ENCODE peak calls at places on chromosomes 2 and 18, in six cellular contexts. One of them, this sample, is unnamed.

GRCh38 chr2:46036929-46037328 is 260.3 kb upstream of the EPAS1 start:
- DNase-seq in activated CD8-positive, alpha-beta memory T cell treated with anti-CD3 and anti-CD28 coated beads for 24 hours: no peak
- DNase-seq in activated T-cell treated with anti-CD3 and anti-CD28 coated beads, Interleukin-2, amount 50 U/mL, for 48 hours: no peak
- DNase-seq in GM12865: no peak
- DNase-seq in non-pigmented ciliary epithelial cell: peak; percentile 75
- DNase-seq in left kidney: no peak
- DNase-seq in this sample: no peak

GRCh38 chr2:206435738-206436137 is 7.6 kb upstream of the ADAM23 start:
- DNase-seq in GM12865: no peak
- DNase-seq in non-pigmented ciliary epithelial cell: no peak
- DNase-seq in activated CD8-positive, alpha-beta memory T cell treated with anti-CD3 and anti-CD28 coated beads for 24 hours: no peak
- DNase-seq in left kidney: no peak
- DNase-seq in activated T-cell treated with anti-CD3 and anti-CD28 coated beads, Interleukin-2, amount 50 U/mL, for 48 hours: no peak
- DNase-seq in this sample: no peak

GRCh38 chr18:25538175-25538922 is 186.4 kb upstream of the ZNF521 start:
- DNase-seq in activated T-cell treated with anti-CD3 and anti-CD28 coated beads, Interleukin-2, amount 50 U/mL, for 48 hours: no peak
- DNase-seq in left kidney: no peak
- DNase-seq in non-pigmented ciliary epithelial cell: no peak
- DNase-seq in activated CD8-positive, alpha-beta memory T cell treated with anti-CD3 and anti-CD28 coated beads for 24 hours: no peak
- DNase-seq in GM12865: no peak
- DNase-seq in this sample: no peak

GRCh38 chr2:18623782-18624181 is 34.4 kb upstream of the NT5C1B start:
- DNase-seq in activated CD8-positive, alpha-beta memory T cell treated with anti-CD3 and anti-CD28 coated beads for 24 hours: no peak
- DNase-seq in non-pigmented ciliary epithelial cell: peak; percentile 62
- DNase-seq in left kidney: no peak
- DNase-seq in activated T-cell treated with anti-CD3 and anti-CD28 coated beads, Interleukin-2, amount 50 U/mL, for 48 hours: no peak
- DNase-seq in GM12865: no peak
- DNase-seq in this sample: no peak

GRCh38 chr2:171409436-171409971 is 24.3 kb downstream of the METTL8 start:
- DNase-seq in non-pigmented ciliary epithelial cell: no peak
- DNase-seq in activated CD8-positive, alpha-beta memory T cell treated with anti-CD3 and anti-CD28 coated beads for 24 hours: no peak
- DNase-seq in GM12865: no peak
- DNase-seq in activated T-cell treated with anti-CD3 and anti-CD28 coated beads, Interleukin-2, amount 50 U/mL, for 48 hours: no peak
- DNase-seq in left kidney: peak; percentile 4
- DNase-seq in this sample: no peak

GRCh38 chr2:10357193-10357592 is 54.5 kb downstream of the HPCAL1 start:
- DNase-seq in left kidney: no peak
- DNase-seq in GM12865: no peak
- DNase-seq in activated T-cell treated with anti-CD3 and anti-CD28 coated beads, Interleukin-2, amount 50 U/mL, for 48 hours: no peak
- DNase-seq in non-pigmented ciliary epithelial cell: no peak
- DNase-seq in activated CD8-positive, alpha-beta memory T cell treated with anti-CD3 and anti-CD28 coated beads for 24 hours: no peak
- DNase-seq in this sample: no peak

GRCh38 chr2:3968736-3969135 is 265.4 kb downstream of the DCDC2C start:
- DNase-seq in activated CD8-positive, alpha-beta memory T cell treated with anti-CD3 and anti-CD28 coated beads for 24 hours: no peak
- DNase-seq in non-pigmented ciliary epithelial cell: no peak
- DNase-seq in left kidney: no peak
- DNase-seq in GM12865: no peak
- DNase-seq in activated T-cell treated with anti-CD3 and anti-CD28 coated beads, Interleukin-2, amount 50 U/mL, for 48 hours: no peak
- DNase-seq in this sample: no peak

GRCh38 chr2:233351423-233351822 is 2.9 kb upstream of the DGKD start:
- DNase-seq in non-pigmented ciliary epithelial cell: no peak
- DNase-seq in left kidney: no peak
- DNase-seq in activated T-cell treated with anti-CD3 and anti-CD28 coated beads, Interleukin-2, amount 50 U/mL, for 48 hours: no peak
- DNase-seq in activated CD8-positive, alpha-beta memory T cell treated with anti-CD3 and anti-CD28 coated beads for 24 hours: no peak
- DNase-seq in GM12865: no peak
- DNase-seq in this sample: no peak

GRCh38 chr2:233814063-233814435 is 35.9 kb downstream of the MROH2A start:
- DNase-seq in non-pigmented ciliary epithelial cell: no peak
- DNase-seq in activated T-cell treated with anti-CD3 and anti-CD28 coated beads, Interleukin-2, amount 50 U/mL, for 48 hours: no peak
- DNase-seq in GM12865: no peak
- DNase-seq in activated CD8-positive, alpha-beta memory T cell treated with anti-CD3 and anti-CD28 coated beads for 24 hours: peak; percentile 21
- DNase-seq in left kidney: no peak
- DNase-seq in this sample: no peak

GRCh38 chr2:88187038-88187676 is 17.0 kb downstream of the THNSL2 start:
- DNase-seq in GM12865: peak; percentile 27
- DNase-seq in left kidney: peak; percentile 92
- DNase-seq in activated CD8-positive, alpha-beta memory T cell treated with anti-CD3 and anti-CD28 coated beads for 24 hours: no peak
- DNase-seq in non-pigmented ciliary epithelial cell: no peak
- DNase-seq in activated T-cell treated with anti-CD3 and anti-CD28 coated beads, Interleukin-2, amount 50 U/mL, for 48 hours: peak; percentile 45
- DNase-seq in this sample: no peak

GRCh38 chr18:24539866-24540604 is 79.6 kb downstream of the HRH4 start:
- DNase-seq in non-pigmented ciliary epithelial cell: no peak
- DNase-seq in GM12865: no peak
- DNase-seq in left kidney: no peak
- DNase-seq in activated T-cell treated with anti-CD3 and anti-CD28 coated beads, Interleukin-2, amount 50 U/mL, for 48 hours: no peak
- DNase-seq in activated CD8-positive, alpha-beta memory T cell treated with anti-CD3 and anti-CD28 coated beads for 24 hours: no peak
- DNase-seq in this sample: no peak

GRCh38 chr2:229675569-229675968 is 38.8 kb downstream of the DNER start:
- DNase-seq in activated T-cell treated with anti-CD3 and anti-CD28 coated beads, Interleukin-2, amount 50 U/mL, for 48 hours: no peak
- DNase-seq in GM12865: no peak
- DNase-seq in non-pigmented ciliary epithelial cell: no peak
- DNase-seq in activated CD8-positive, alpha-beta memory T cell treated with anti-CD3 and anti-CD28 coated beads for 24 hours: no peak
- DNase-seq in left kidney: peak; percentile 31
- DNase-seq in this sample: no peak

GRCh38 chr2:56192664-56193305 is 9.0 kb downstream of the CCDC85A start:
- DNase-seq in GM12865: no peak
- DNase-seq in non-pigmented ciliary epithelial cell: no peak
- DNase-seq in activated T-cell treated with anti-CD3 and anti-CD28 coated beads, Interleukin-2, amount 50 U/mL, for 48 hours: no peak
- DNase-seq in activated CD8-positive, alpha-beta memory T cell treated with anti-CD3 and anti-CD28 coated beads for 24 hours: no peak
- DNase-seq in left kidney: no peak
- DNase-seq in this sample: no peak

GRCh38 chr2:190444954-190445353 is 36.8 kb downstream of the MFSD6 start:
- DNase-seq in activated T-cell treated with anti-CD3 and anti-CD28 coated beads, Interleukin-2, amount 50 U/mL, for 48 hours: no peak
- DNase-seq in activated CD8-positive, alpha-beta memory T cell treated with anti-CD3 and anti-CD28 coated beads for 24 hours: no peak
- DNase-seq in GM12865: no peak
- DNase-seq in non-pigmented ciliary epithelial cell: no peak
- DNase-seq in left kidney: no peak
- DNase-seq in this sample: no peak

GRCh38 chr2:88658890-88659881 is 31.9 kb upstream of the EIF2AK3 start:
- DNase-seq in GM12865: no peak
- DNase-seq in activated T-cell treated with anti-CD3 and anti-CD28 coated beads, Interleukin-2, amount 50 U/mL, for 48 hours: no peak
- DNase-seq in activated CD8-positive, alpha-beta memory T cell treated with anti-CD3 and anti-CD28 coated beads for 24 hours: no peak
- DNase-seq in left kidney: peak; percentile 57
- DNase-seq in non-pigmented ciliary epithelial cell: no peak
- DNase-seq in this sample: peak; percentile 63

GRCh38 chr2:180240774-180241173 is 233.7 kb upstream of the CWC22 start:
- DNase-seq in non-pigmented ciliary epithelial cell: no peak
- DNase-seq in activated T-cell treated with anti-CD3 and anti-CD28 coated beads, Interleukin-2, amount 50 U/mL, for 48 hours: no peak
- DNase-seq in left kidney: peak; percentile 35
- DNase-seq in activated CD8-positive, alpha-beta memory T cell treated with anti-CD3 and anti-CD28 coated beads for 24 hours: no peak
- DNase-seq in GM12865: no peak
- DNase-seq in this sample: no peak

GRCh38 chr18:62944454-62944853 is 229.1 kb downstream of the PHLPP1 start:
- DNase-seq in left kidney: peak; percentile 34
- DNase-seq in non-pigmented ciliary epithelial cell: no peak
- DNase-seq in activated CD8-positive, alpha-beta memory T cell treated with anti-CD3 and anti-CD28 coated beads for 24 hours: no peak
- DNase-seq in activated T-cell treated with anti-CD3 and anti-CD28 coated beads, Interleukin-2, amount 50 U/mL, for 48 hours: no peak
- DNase-seq in GM12865: peak; percentile 3
- DNase-seq in this sample: no peak

GRCh38 chr18:74412106-74412880 is 44.8 kb downstream of the DIPK1C start:
- DNase-seq in activated T-cell treated with anti-CD3 and anti-CD28 coated beads, Interleukin-2, amount 50 U/mL, for 48 hours: no peak
- DNase-seq in non-pigmented ciliary epithelial cell: no peak
- DNase-seq in GM12865: no peak
- DNase-seq in activated CD8-positive, alpha-beta memory T cell treated with anti-CD3 and anti-CD28 coated beads for 24 hours: no peak
- DNase-seq in left kidney: peak; percentile 94
- DNase-seq in this sample: no peak

GRCh38 chr2:85806358-85807118 is 52.7 kb downstream of the ATOH8 start:
- DNase-seq in GM12865: no peak
- DNase-seq in left kidney: no peak
- DNase-seq in activated CD8-positive, alpha-beta memory T cell treated with anti-CD3 and anti-CD28 coated beads for 24 hours: no peak
- DNase-seq in non-pigmented ciliary epithelial cell: no peak
- DNase-seq in activated T-cell treated with anti-CD3 and anti-CD28 coated beads, Interleukin-2, amount 50 U/mL, for 48 hours: peak; percentile 4
- DNase-seq in this sample: no peak

GRCh38 chr2:227295806-227296205 is 29.2 kb upstream of the MFF start:
- DNase-seq in activated CD8-positive, alpha-beta memory T cell treated with anti-CD3 and anti-CD28 coated beads for 24 hours: no peak
- DNase-seq in non-pigmented ciliary epithelial cell: no peak
- DNase-seq in left kidney: no peak
- DNase-seq in GM12865: no peak
- DNase-seq in activated T-cell treated with anti-CD3 and anti-CD28 coated beads, Interleukin-2, amount 50 U/mL, for 48 hours: no peak
- DNase-seq in this sample: no peak

GRCh38 chr2:8566788-8567468 is 114.9 kb upstream of the ID2 start:
- DNase-seq in non-pigmented ciliary epithelial cell: no peak
- DNase-seq in activated T-cell treated with anti-CD3 and anti-CD28 coated beads, Interleukin-2, amount 50 U/mL, for 48 hours: no peak
- DNase-seq in left kidney: peak; percentile 67
- DNase-seq in activated CD8-positive, alpha-beta memory T cell treated with anti-CD3 and anti-CD28 coated beads for 24 hours: no peak
- DNase-seq in GM12865: no peak
- DNase-seq in this sample: no peak

GRCh38 chr2:54577035-54577434 is 120.9 kb downstream of the SPTBN1 start:
- DNase-seq in GM12865: no peak
- DNase-seq in non-pigmented ciliary epithelial cell: no peak
- DNase-seq in activated CD8-positive, alpha-beta memory T cell treated with anti-CD3 and anti-CD28 coated beads for 24 hours: no peak
- DNase-seq in activated T-cell treated with anti-CD3 and anti-CD28 coated beads, Interleukin-2, amount 50 U/mL, for 48 hours: no peak
- DNase-seq in left kidney: no peak
- DNase-seq in this sample: no peak

GRCh38 chr2:171389780-171390179 is 44.0 kb downstream of the METTL8 start:
- DNase-seq in non-pigmented ciliary epithelial cell: no peak
- DNase-seq in left kidney: no peak
- DNase-seq in activated T-cell treated with anti-CD3 and anti-CD28 coated beads, Interleukin-2, amount 50 U/mL, for 48 hours: no peak
- DNase-seq in activated CD8-positive, alpha-beta memory T cell treated with anti-CD3 and anti-CD28 coated beads for 24 hours: no peak
- DNase-seq in GM12865: no peak
- DNase-seq in this sample: no peak

GRCh38 chr18:78107363-78107762 is 857.7 kb downstream of the GALR1 start:
- DNase-seq in left kidney: no peak
- DNase-seq in GM12865: no peak
- DNase-seq in activated T-cell treated with anti-CD3 and anti-CD28 coated beads, Interleukin-2, amount 50 U/mL, for 48 hours: no peak
- DNase-seq in non-pigmented ciliary epithelial cell: no peak
- DNase-seq in activated CD8-positive, alpha-beta memory T cell treated with anti-CD3 and anti-CD28 coated beads for 24 hours: no peak
- DNase-seq in this sample: peak; percentile 43

GRCh38 chr2:222817628-222818027 is 43.2 kb upstream of the ACSL3 start:
- DNase-seq in activated CD8-positive, alpha-beta memory T cell treated with anti-CD3 and anti-CD28 coated beads for 24 hours: no peak
- DNase-seq in GM12865: no peak
- DNase-seq in activated T-cell treated with anti-CD3 and anti-CD28 coated beads, Interleukin-2, amount 50 U/mL, for 48 hours: no peak
- DNase-seq in non-pigmented ciliary epithelial cell: no peak
- DNase-seq in left kidney: no peak
- DNase-seq in this sample: no peak

GRCh38 chr2:222805591-222806304 is 55.1 kb upstream of the ACSL3 start:
- DNase-seq in non-pigmented ciliary epithelial cell: no peak
- DNase-seq in activated T-cell treated with anti-CD3 and anti-CD28 coated beads, Interleukin-2, amount 50 U/mL, for 48 hours: no peak
- DNase-seq in left kidney: peak; percentile 17
- DNase-seq in GM12865: no peak
- DNase-seq in activated CD8-positive, alpha-beta memory T cell treated with anti-CD3 and anti-CD28 coated beads for 24 hours: no peak
- DNase-seq in this sample: no peak

GRCh38 chr2:207356604-207357003 is 173.2 kb upstream of the CREB1 start:
- DNase-seq in activated CD8-positive, alpha-beta memory T cell treated with anti-CD3 and anti-CD28 coated beads for 24 hours: no peak
- DNase-seq in non-pigmented ciliary epithelial cell: no peak
- DNase-seq in GM12865: no peak
- DNase-seq in left kidney: no peak
- DNase-seq in activated T-cell treated with anti-CD3 and anti-CD28 coated beads, Interleukin-2, amount 50 U/mL, for 48 hours: no peak
- DNase-seq in this sample: no peak

GRCh38 chr2:8633186-8633734 is 48.6 kb upstream of the ID2 start:
- DNase-seq in activated CD8-positive, alpha-beta memory T cell treated with anti-CD3 and anti-CD28 coated beads for 24 hours: no peak
- DNase-seq in non-pigmented ciliary epithelial cell: no peak
- DNase-seq in left kidney: no peak
- DNase-seq in GM12865: no peak
- DNase-seq in activated T-cell treated with anti-CD3 and anti-CD28 coated beads, Interleukin-2, amount 50 U/mL, for 48 hours: no peak
- DNase-seq in this sample: no peak

GRCh38 chr2:223735659-223736244 is 101.6 kb downstream of the AP1S3 start:
- DNase-seq in GM12865: no peak
- DNase-seq in non-pigmented ciliary epithelial cell: peak; percentile 52
- DNase-seq in activated T-cell treated with anti-CD3 and anti-CD28 coated beads, Interleukin-2, amount 50 U/mL, for 48 hours: no peak
- DNase-seq in activated CD8-positive, alpha-beta memory T cell treated with anti-CD3 and anti-CD28 coated beads for 24 hours: no peak
- DNase-seq in left kidney: no peak
- DNase-seq in this sample: no peak

GRCh38 chr2:134371041-134371440 is 117.2 kb downstream of the MGAT5 start:
- DNase-seq in non-pigmented ciliary epithelial cell: no peak
- DNase-seq in GM12865: no peak
- DNase-seq in activated CD8-positive, alpha-beta memory T cell treated with anti-CD3 and anti-CD28 coated beads for 24 hours: no peak
- DNase-seq in activated T-cell treated with anti-CD3 and anti-CD28 coated beads, Interleukin-2, amount 50 U/mL, for 48 hours: no peak
- DNase-seq in left kidney: no peak
- DNase-seq in this sample: no peak

GRCh38 chr18:46013484-46014189 is 46.5 kb upstream of the EPG5 start:
- DNase-seq in left kidney: no peak
- DNase-seq in non-pigmented ciliary epithelial cell: no peak
- DNase-seq in activated T-cell treated with anti-CD3 and anti-CD28 coated beads, Interleukin-2, amount 50 U/mL, for 48 hours: peak; percentile 41
- DNase-seq in activated CD8-positive, alpha-beta memory T cell treated with anti-CD3 and anti-CD28 coated beads for 24 hours: no peak
- DNase-seq in GM12865: peak; percentile 45
- DNase-seq in this sample: no peak

GRCh38 chr2:225013432-225014048 is 28.7 kb downstream of the DOCK10 start:
- DNase-seq in GM12865: no peak
- DNase-seq in activated CD8-positive, alpha-beta memory T cell treated with anti-CD3 and anti-CD28 coated beads for 24 hours: no peak
- DNase-seq in left kidney: no peak
- DNase-seq in activated T-cell treated with anti-CD3 and anti-CD28 coated beads, Interleukin-2, amount 50 U/mL, for 48 hours: no peak
- DNase-seq in non-pigmented ciliary epithelial cell: no peak
- DNase-seq in this sample: no peak

GRCh38 chr2:40037303-40037702 is 258.2 kb upstream of the THUMPD2 start:
- DNase-seq in non-pigmented ciliary epithelial cell: no peak
- DNase-seq in left kidney: no peak
- DNase-seq in activated T-cell treated with anti-CD3 and anti-CD28 coated beads, Interleukin-2, amount 50 U/mL, for 48 hours: no peak
- DNase-seq in activated CD8-positive, alpha-beta memory T cell treated with anti-CD3 and anti-CD28 coated beads for 24 hours: no peak
- DNase-seq in GM12865: no peak
- DNase-seq in this sample: no peak

GRCh38 chr2:125405816-125406215 is 1250.1 kb upstream of the GYPC start:
- DNase-seq in activated CD8-positive, alpha-beta memory T cell treated with anti-CD3 and anti-CD28 coated beads for 24 hours: no peak
- DNase-seq in GM12865: no peak
- DNase-seq in non-pigmented ciliary epithelial cell: peak; percentile 93
- DNase-seq in activated T-cell treated with anti-CD3 and anti-CD28 coated beads, Interleukin-2, amount 50 U/mL, for 48 hours: no peak
- DNase-seq in left kidney: no peak
- DNase-seq in this sample: no peak

GRCh38 chr2:240302041-240302440 is 133.4 kb upstream of the GPC1 start:
- DNase-seq in activated T-cell treated with anti-CD3 and anti-CD28 coated beads, Interleukin-2, amount 50 U/mL, for 48 hours: no peak
- DNase-seq in non-pigmented ciliary epithelial cell: no peak
- DNase-seq in GM12865: no peak
- DNase-seq in activated CD8-positive, alpha-beta memory T cell treated with anti-CD3 and anti-CD28 coated beads for 24 hours: no peak
- DNase-seq in left kidney: no peak
- DNase-seq in this sample: no peak

GRCh38 chr2:201246280-201246679 is 14.1 kb upstream of the CASP8 start:
- DNase-seq in activated CD8-positive, alpha-beta memory T cell treated with anti-CD3 and anti-CD28 coated beads for 24 hours: no peak
- DNase-seq in activated T-cell treated with anti-CD3 and anti-CD28 coated beads, Interleukin-2, amount 50 U/mL, for 48 hours: no peak
- DNase-seq in left kidney: no peak
- DNase-seq in non-pigmented ciliary epithelial cell: no peak
- DNase-seq in GM12865: no peak
- DNase-seq in this sample: no peak

GRCh38 chr18:48560491-48560890 is 21.7 kb downstream of the CTIF start:
- DNase-seq in non-pigmented ciliary epithelial cell: no peak
- DNase-seq in activated CD8-positive, alpha-beta memory T cell treated with anti-CD3 and anti-CD28 coated beads for 24 hours: no peak
- DNase-seq in activated T-cell treated with anti-CD3 and anti-CD28 coated beads, Interleukin-2, amount 50 U/mL, for 48 hours: no peak
- DNase-seq in left kidney: no peak
- DNase-seq in GM12865: no peak
- DNase-seq in this sample: no peak

GRCh38 chr2:85538507-85539360 is at the start of gene MAT2A:
- DNase-seq in left kidney: peak; percentile 98
- DNase-seq in GM12865: peak; percentile 96
- DNase-seq in non-pigmented ciliary epithelial cell: peak; percentile 58
- DNase-seq in activated CD8-positive, alpha-beta memory T cell treated with anti-CD3 and anti-CD28 coated beads for 24 hours: peak; percentile 98
- DNase-seq in activated T-cell treated with anti-CD3 and anti-CD28 coated beads, Interleukin-2, amount 50 U/mL, for 48 hours: peak; percentile 95
- DNase-seq in this sample: peak; percentile 94

GRCh38 chr2:72367530-72368225 is 220.0 kb upstream of the CYP26B1 start:
- DNase-seq in left kidney: no peak
- DNase-seq in activated T-cell treated with anti-CD3 and anti-CD28 coated beads, Interleukin-2, amount 50 U/mL, for 48 hours: no peak
- DNase-seq in non-pigmented ciliary epithelial cell: peak; percentile 90
- DNase-seq in GM12865: no peak
- DNase-seq in activated CD8-positive, alpha-beta memory T cell treated with anti-CD3 and anti-CD28 coated beads for 24 hours: no peak
- DNase-seq in this sample: peak; percentile 66

This sample was measured in right atrium auricular region.